ENCODE peak calls at places on chromosomes 2 and 18, in nine cellular contexts. One of them, this sample, is unnamed.

GRCh38 chr2:221337957-221338685 is 234.0 kb downstream of the EPHA4 start:
- DNase-seq in AG08396: no peak
- DNase-seq in activated CD4-positive, alpha-beta T cell treated with anti-CD3 and anti-CD28 coated beads for 4 hours: no peak
- DNase-seq in NCI-H2171: no peak
- DNase-seq in NCI-H748 treated with DMSO at 0.1 percent for 48 hours: no peak
- DNase-seq in HTR-8/SVneo: no peak
- DNase-seq in progenitor cell of endocrine pancreas: no peak
- DNase-seq in AG08395: no peak
- DNase-seq in activated CD8-positive, alpha-beta memory T cell treated with anti-CD3 and anti-CD28 coated beads, Interleukin-2, amount 50 U/mL, for 48 hours: no peak
- DNase-seq in this sample: no peak

GRCh38 chr18:58263055-58263732 is 219.2 kb downstream of the NEDD4L start:
- DNase-seq in activated CD8-positive, alpha-beta memory T cell treated with anti-CD3 and anti-CD28 coated beads, Interleukin-2, amount 50 U/mL, for 48 hours: no peak
- DNase-seq in activated CD4-positive, alpha-beta T cell treated with anti-CD3 and anti-CD28 coated beads for 4 hours: no peak
- DNase-seq in progenitor cell of endocrine pancreas: no peak
- DNase-seq in HTR-8/SVneo: peak
- DNase-seq in NCI-H748 treated with DMSO at 0.1 percent for 48 hours: no peak
- DNase-seq in AG08395: no peak
- DNase-seq in NCI-H2171: no peak
- DNase-seq in AG08396: no peak
- DNase-seq in this sample: no peak

GRCh38 chr18:63322908-63323634 is 3.5 kb upstream of the BCL2 start:
- DNase-seq in AG08395: peak
- DNase-seq in HTR-8/SVneo: no peak
- DNase-seq in AG08396: peak
- DNase-seq in NCI-H748 treated with DMSO at 0.1 percent for 48 hours: peak
- DNase-seq in progenitor cell of endocrine pancreas: peak
- DNase-seq in activated CD4-positive, alpha-beta T cell treated with anti-CD3 and anti-CD28 coated beads for 4 hours: peak
- DNase-seq in NCI-H2171: peak
- DNase-seq in activated CD8-positive, alpha-beta memory T cell treated with anti-CD3 and anti-CD28 coated beads, Interleukin-2, amount 50 U/mL, for 48 hours: no peak
- DNase-seq in this sample: peak

GRCh38 chr2:65062843-65063242 is 6.6 kb downstream of the CEP68 start:
- DNase-seq in AG08395: no peak
- DNase-seq in NCI-H2171: no peak
- DNase-seq in activated CD4-positive, alpha-beta T cell treated with anti-CD3 and anti-CD28 coated beads for 4 hours: no peak
- DNase-seq in HTR-8/SVneo: no peak
- DNase-seq in AG08396: no peak
- DNase-seq in progenitor cell of endocrine pancreas: no peak
- DNase-seq in activated CD8-positive, alpha-beta memory T cell treated with anti-CD3 and anti-CD28 coated beads, Interleukin-2, amount 50 U/mL, for 48 hours: no peak
- DNase-seq in NCI-H748 treated with DMSO at 0.1 percent for 48 hours: no peak
- DNase-seq in this sample: no peak

GRCh38 chr2:164302786-164303185 is 318.5 kb downstream of the GRB14 start:
- DNase-seq in AG08395: no peak
- DNase-seq in activated CD4-positive, alpha-beta T cell treated with anti-CD3 and anti-CD28 coated beads for 4 hours: no peak
- DNase-seq in activated CD8-positive, alpha-beta memory T cell treated with anti-CD3 and anti-CD28 coated beads, Interleukin-2, amount 50 U/mL, for 48 hours: no peak
- DNase-seq in HTR-8/SVneo: no peak
- DNase-seq in progenitor cell of endocrine pancreas: no peak
- DNase-seq in AG08396: no peak
- DNase-seq in NCI-H2171: no peak
- DNase-seq in NCI-H748 treated with DMSO at 0.1 percent for 48 hours: no peak
- DNase-seq in this sample: no peak

GRCh38 chr2:191665286-191665685 is 12.7 kb upstream of the NABP1 start:
- DNase-seq in progenitor cell of endocrine pancreas: no peak
- DNase-seq in HTR-8/SVneo: no peak
- DNase-seq in activated CD8-positive, alpha-beta memory T cell treated with anti-CD3 and anti-CD28 coated beads, Interleukin-2, amount 50 U/mL, for 48 hours: no peak
- DNase-seq in AG08395: peak
- DNase-seq in NCI-H748 treated with DMSO at 0.1 percent for 48 hours: no peak
- DNase-seq in AG08396: no peak
- DNase-seq in activated CD4-positive, alpha-beta T cell treated with anti-CD3 and anti-CD28 coated beads for 4 hours: no peak
- DNase-seq in NCI-H2171: no peak
- DNase-seq in this sample: no peak

GRCh38 chr18:50401888-50402287 is 27.0 kb downstream of the SKA1 start:
- DNase-seq in NCI-H748 treated with DMSO at 0.1 percent for 48 hours: peak
- DNase-seq in NCI-H2171: peak
- DNase-seq in AG08396: peak
- DNase-seq in activated CD8-positive, alpha-beta memory T cell treated with anti-CD3 and anti-CD28 coated beads, Interleukin-2, amount 50 U/mL, for 48 hours: peak
- DNase-seq in activated CD4-positive, alpha-beta T cell treated with anti-CD3 and anti-CD28 coated beads for 4 hours: no peak
- DNase-seq in AG08395: peak
- DNase-seq in HTR-8/SVneo: no peak
- DNase-seq in progenitor cell of endocrine pancreas: no peak
- DNase-seq in this sample: no peak

GRCh38 chr2:156340377-156340776 is 7.9 kb upstream of the NR4A2 start:
- DNase-seq in AG08395: no peak
- DNase-seq in activated CD8-positive, alpha-beta memory T cell treated with anti-CD3 and anti-CD28 coated beads, Interleukin-2, amount 50 U/mL, for 48 hours: no peak
- DNase-seq in HTR-8/SVneo: no peak
- DNase-seq in progenitor cell of endocrine pancreas: no peak
- DNase-seq in AG08396: no peak
- DNase-seq in NCI-H2171: no peak
- DNase-seq in activated CD4-positive, alpha-beta T cell treated with anti-CD3 and anti-CD28 coated beads for 4 hours: no peak
- DNase-seq in NCI-H748 treated with DMSO at 0.1 percent for 48 hours: no peak
- DNase-seq in this sample: no peak

GRCh38 chr2:6960659-6961058 is 43.4 kb downstream of the RNF144A start:
- DNase-seq in AG08395: peak
- DNase-seq in AG08396: no peak
- DNase-seq in HTR-8/SVneo: no peak
- DNase-seq in progenitor cell of endocrine pancreas: no peak
- DNase-seq in NCI-H748 treated with DMSO at 0.1 percent for 48 hours: no peak
- DNase-seq in NCI-H2171: no peak
- DNase-seq in activated CD8-positive, alpha-beta memory T cell treated with anti-CD3 and anti-CD28 coated beads, Interleukin-2, amount 50 U/mL, for 48 hours: no peak
- DNase-seq in activated CD4-positive, alpha-beta T cell treated with anti-CD3 and anti-CD28 coated beads for 4 hours: no peak
- DNase-seq in this sample: no peak

GRCh38 chr2:175631247-175631628 is 370.8 kb downstream of the LNPK start:
- DNase-seq in activated CD8-positive, alpha-beta memory T cell treated with anti-CD3 and anti-CD28 coated beads, Interleukin-2, amount 50 U/mL, for 48 hours: no peak
- DNase-seq in AG08395: no peak
- DNase-seq in NCI-H748 treated with DMSO at 0.1 percent for 48 hours: no peak
- DNase-seq in HTR-8/SVneo: no peak
- DNase-seq in NCI-H2171: no peak
- DNase-seq in activated CD4-positive, alpha-beta T cell treated with anti-CD3 and anti-CD28 coated beads for 4 hours: no peak
- DNase-seq in progenitor cell of endocrine pancreas: no peak
- DNase-seq in AG08396: no peak
- DNase-seq in this sample: peak

GRCh38 chr2:236001166-236001828 is 166.9 kb downstream of the GBX2 start:
- DNase-seq in activated CD8-positive, alpha-beta memory T cell treated with anti-CD3 and anti-CD28 coated beads, Interleukin-2, amount 50 U/mL, for 48 hours: peak
- DNase-seq in NCI-H748 treated with DMSO at 0.1 percent for 48 hours: no peak
- DNase-seq in AG08396: no peak
- DNase-seq in AG08395: no peak
- DNase-seq in progenitor cell of endocrine pancreas: no peak
- DNase-seq in HTR-8/SVneo: no peak
- DNase-seq in activated CD4-positive, alpha-beta T cell treated with anti-CD3 and anti-CD28 coated beads for 4 hours: no peak
- DNase-seq in NCI-H2171: no peak
- DNase-seq in this sample: no peak

GRCh38 chr2:101440127-101440738 is 34.7 kb downstream of the RFX8 start:
- DNase-seq in NCI-H2171: no peak
- DNase-seq in activated CD4-positive, alpha-beta T cell treated with anti-CD3 and anti-CD28 coated beads for 4 hours: no peak
- DNase-seq in progenitor cell of endocrine pancreas: no peak
- DNase-seq in NCI-H748 treated with DMSO at 0.1 percent for 48 hours: no peak
- DNase-seq in AG08395: no peak
- DNase-seq in activated CD8-positive, alpha-beta memory T cell treated with anti-CD3 and anti-CD28 coated beads, Interleukin-2, amount 50 U/mL, for 48 hours: no peak
- DNase-seq in AG08396: no peak
- DNase-seq in HTR-8/SVneo: no peak
- DNase-seq in this sample: no peak

GRCh38 chr18:49277395-49278036 is 182.9 kb downstream of the DYM start:
- DNase-seq in HTR-8/SVneo: no peak
- DNase-seq in NCI-H748 treated with DMSO at 0.1 percent for 48 hours: no peak
- DNase-seq in AG08395: peak
- DNase-seq in progenitor cell of endocrine pancreas: no peak
- DNase-seq in activated CD8-positive, alpha-beta memory T cell treated with anti-CD3 and anti-CD28 coated beads, Interleukin-2, amount 50 U/mL, for 48 hours: no peak
- DNase-seq in AG08396: peak
- DNase-seq in activated CD4-positive, alpha-beta T cell treated with anti-CD3 and anti-CD28 coated beads for 4 hours: no peak
- DNase-seq in NCI-H2171: no peak
- DNase-seq in this sample: no peak

GRCh38 chr18:22253676-22254075 is 84.3 kb downstream of the GATA6 start:
- DNase-seq in progenitor cell of endocrine pancreas: no peak
- DNase-seq in AG08395: no peak
- DNase-seq in NCI-H2171: no peak
- DNase-seq in activated CD4-positive, alpha-beta T cell treated with anti-CD3 and anti-CD28 coated beads for 4 hours: no peak
- DNase-seq in NCI-H748 treated with DMSO at 0.1 percent for 48 hours: no peak
- DNase-seq in activated CD8-positive, alpha-beta memory T cell treated with anti-CD3 and anti-CD28 coated beads, Interleukin-2, amount 50 U/mL, for 48 hours: no peak
- DNase-seq in HTR-8/SVneo: no peak
- DNase-seq in AG08396: no peak
- DNase-seq in this sample: no peak

GRCh38 chr2:176110975-176111663 is 4.0 kb downstream of the HOXD11 start:
- DNase-seq in AG08395: peak
- DNase-seq in activated CD8-positive, alpha-beta memory T cell treated with anti-CD3 and anti-CD28 coated beads, Interleukin-2, amount 50 U/mL, for 48 hours: no peak
- DNase-seq in AG08396: peak
- DNase-seq in NCI-H2171: peak
- DNase-seq in activated CD4-positive, alpha-beta T cell treated with anti-CD3 and anti-CD28 coated beads for 4 hours: no peak
- DNase-seq in HTR-8/SVneo: peak
- DNase-seq in NCI-H748 treated with DMSO at 0.1 percent for 48 hours: peak
- DNase-seq in progenitor cell of endocrine pancreas: no peak
- DNase-seq in this sample: no peak

GRCh38 chr2:16105664-16106281 is 165.4 kb downstream of the MYCN start:
- DNase-seq in NCI-H748 treated with DMSO at 0.1 percent for 48 hours: peak
- DNase-seq in AG08395: no peak
- DNase-seq in progenitor cell of endocrine pancreas: no peak
- DNase-seq in NCI-H2171: no peak
- DNase-seq in AG08396: no peak
- DNase-seq in activated CD8-positive, alpha-beta memory T cell treated with anti-CD3 and anti-CD28 coated beads, Interleukin-2, amount 50 U/mL, for 48 hours: no peak
- DNase-seq in activated CD4-positive, alpha-beta T cell treated with anti-CD3 and anti-CD28 coated beads for 4 hours: no peak
- DNase-seq in HTR-8/SVneo: no peak
- DNase-seq in this sample: no peak

GRCh38 chr2:207239222-207239674 is 73.5 kb upstream of the KLF7 start:
- DNase-seq in activated CD4-positive, alpha-beta T cell treated with anti-CD3 and anti-CD28 coated beads for 4 hours: peak
- DNase-seq in HTR-8/SVneo: peak
- DNase-seq in AG08396: peak
- DNase-seq in progenitor cell of endocrine pancreas: no peak
- DNase-seq in NCI-H2171: no peak
- DNase-seq in AG08395: peak
- DNase-seq in NCI-H748 treated with DMSO at 0.1 percent for 48 hours: no peak
- DNase-seq in activated CD8-positive, alpha-beta memory T cell treated with anti-CD3 and anti-CD28 coated beads, Interleukin-2, amount 50 U/mL, for 48 hours: no peak
- DNase-seq in this sample: peak

GRCh38 chr2:118185210-118186109 is 97.2 kb downstream of the INSIG2 start:
- DNase-seq in activated CD4-positive, alpha-beta T cell treated with anti-CD3 and anti-CD28 coated beads for 4 hours: peak
- DNase-seq in HTR-8/SVneo: peak
- DNase-seq in AG08396: peak
- DNase-seq in activated CD8-positive, alpha-beta memory T cell treated with anti-CD3 and anti-CD28 coated beads, Interleukin-2, amount 50 U/mL, for 48 hours: peak
- DNase-seq in progenitor cell of endocrine pancreas: peak
- DNase-seq in NCI-H2171: peak
- DNase-seq in AG08395: peak
- DNase-seq in NCI-H748 treated with DMSO at 0.1 percent for 48 hours: peak
- DNase-seq in this sample: peak

GRCh38 chr2:53098323-53099073 is 669.1 kb upstream of the CHAC2 start:
- DNase-seq in progenitor cell of endocrine pancreas: no peak
- DNase-seq in HTR-8/SVneo: no peak
- DNase-seq in AG08395: no peak
- DNase-seq in NCI-H748 treated with DMSO at 0.1 percent for 48 hours: no peak
- DNase-seq in AG08396: no peak
- DNase-seq in activated CD8-positive, alpha-beta memory T cell treated with anti-CD3 and anti-CD28 coated beads, Interleukin-2, amount 50 U/mL, for 48 hours: no peak
- DNase-seq in NCI-H2171: no peak
- DNase-seq in activated CD4-positive, alpha-beta T cell treated with anti-CD3 and anti-CD28 coated beads for 4 hours: no peak
- DNase-seq in this sample: no peak

GRCh38 chr2:151326532-151326931 is 30.9 kb upstream of the TNFAIP6 start:
- DNase-seq in NCI-H2171: no peak
- DNase-seq in activated CD8-positive, alpha-beta memory T cell treated with anti-CD3 and anti-CD28 coated beads, Interleukin-2, amount 50 U/mL, for 48 hours: no peak
- DNase-seq in AG08396: no peak
- DNase-seq in AG08395: no peak
- DNase-seq in activated CD4-positive, alpha-beta T cell treated with anti-CD3 and anti-CD28 coated beads for 4 hours: no peak
- DNase-seq in NCI-H748 treated with DMSO at 0.1 percent for 48 hours: no peak
- DNase-seq in progenitor cell of endocrine pancreas: no peak
- DNase-seq in HTR-8/SVneo: no peak
- DNase-seq in this sample: no peak

GRCh38 chr2:198273670-198274069 is 469.3 kb downstream of the PLCL1 start:
- DNase-seq in progenitor cell of endocrine pancreas: no peak
- DNase-seq in HTR-8/SVneo: no peak
- DNase-seq in NCI-H748 treated with DMSO at 0.1 percent for 48 hours: no peak
- DNase-seq in AG08395: peak
- DNase-seq in activated CD8-positive, alpha-beta memory T cell treated with anti-CD3 and anti-CD28 coated beads, Interleukin-2, amount 50 U/mL, for 48 hours: no peak
- DNase-seq in AG08396: no peak
- DNase-seq in NCI-H2171: no peak
- DNase-seq in activated CD4-positive, alpha-beta T cell treated with anti-CD3 and anti-CD28 coated beads for 4 hours: no peak
- DNase-seq in this sample: no peak

GRCh38 chr2:74585406-74586182 is 31.1 kb downstream of the DOK1 start:
- DNase-seq in HTR-8/SVneo: no peak
- DNase-seq in NCI-H2171: no peak
- DNase-seq in NCI-H748 treated with DMSO at 0.1 percent for 48 hours: no peak
- DNase-seq in progenitor cell of endocrine pancreas: no peak
- DNase-seq in AG08396: no peak
- DNase-seq in activated CD4-positive, alpha-beta T cell treated with anti-CD3 and anti-CD28 coated beads for 4 hours: peak
- DNase-seq in activated CD8-positive, alpha-beta memory T cell treated with anti-CD3 and anti-CD28 coated beads, Interleukin-2, amount 50 U/mL, for 48 hours: no peak
- DNase-seq in AG08395: no peak
- DNase-seq in this sample: no peak

GRCh38 chr2:120344991-120345975 is 653 bp upstream of the INHBB start:
- DNase-seq in AG08396: peak
- DNase-seq in NCI-H748 treated with DMSO at 0.1 percent for 48 hours: no peak
- DNase-seq in NCI-H2171: peak
- DNase-seq in activated CD4-positive, alpha-beta T cell treated with anti-CD3 and anti-CD28 coated beads for 4 hours: no peak
- DNase-seq in activated CD8-positive, alpha-beta memory T cell treated with anti-CD3 and anti-CD28 coated beads, Interleukin-2, amount 50 U/mL, for 48 hours: peak
- DNase-seq in HTR-8/SVneo: no peak
- DNase-seq in progenitor cell of endocrine pancreas: no peak
- DNase-seq in AG08395: peak
- DNase-seq in this sample: no peak

GRCh38 chr18:8609711-8610441 is 639 bp downstream of the RAB12 start:
- DNase-seq in AG08396: no peak
- DNase-seq in HTR-8/SVneo: no peak
- DNase-seq in NCI-H2171: no peak
- DNase-seq in AG08395: no peak
- DNase-seq in NCI-H748 treated with DMSO at 0.1 percent for 48 hours: no peak
- DNase-seq in activated CD8-positive, alpha-beta memory T cell treated with anti-CD3 and anti-CD28 coated beads, Interleukin-2, amount 50 U/mL, for 48 hours: peak
- DNase-seq in progenitor cell of endocrine pancreas: no peak
- DNase-seq in activated CD4-positive, alpha-beta T cell treated with anti-CD3 and anti-CD28 coated beads for 4 hours: peak
- DNase-seq in this sample: no peak

GRCh38 chr2:130389783-130390182 is 33.9 kb downstream of the PTPN18 start:
- DNase-seq in NCI-H748 treated with DMSO at 0.1 percent for 48 hours: no peak
- DNase-seq in activated CD8-positive, alpha-beta memory T cell treated with anti-CD3 and anti-CD28 coated beads, Interleukin-2, amount 50 U/mL, for 48 hours: no peak
- DNase-seq in progenitor cell of endocrine pancreas: no peak
- DNase-seq in AG08395: no peak
- DNase-seq in AG08396: no peak
- DNase-seq in HTR-8/SVneo: no peak
- DNase-seq in NCI-H2171: no peak
- DNase-seq in activated CD4-positive, alpha-beta T cell treated with anti-CD3 and anti-CD28 coated beads for 4 hours: no peak
- DNase-seq in this sample: no peak

GRCh38 chr2:95260028-95261023 is 13.9 kb upstream of the PROM2 start:
- DNase-seq in activated CD8-positive, alpha-beta memory T cell treated with anti-CD3 and anti-CD28 coated beads, Interleukin-2, amount 50 U/mL, for 48 hours: no peak
- DNase-seq in AG08396: no peak
- DNase-seq in progenitor cell of endocrine pancreas: no peak
- DNase-seq in activated CD4-positive, alpha-beta T cell treated with anti-CD3 and anti-CD28 coated beads for 4 hours: no peak
- DNase-seq in AG08395: peak
- DNase-seq in HTR-8/SVneo: no peak
- DNase-seq in NCI-H2171: peak
- DNase-seq in NCI-H748 treated with DMSO at 0.1 percent for 48 hours: no peak
- DNase-seq in this sample: no peak

GRCh38 chr2:232838406-232838874 is 31.6 kb upstream of the SNORC start:
- DNase-seq in activated CD8-positive, alpha-beta memory T cell treated with anti-CD3 and anti-CD28 coated beads, Interleukin-2, amount 50 U/mL, for 48 hours: peak
- DNase-seq in progenitor cell of endocrine pancreas: no peak
- DNase-seq in NCI-H2171: no peak
- DNase-seq in NCI-H748 treated with DMSO at 0.1 percent for 48 hours: no peak
- DNase-seq in HTR-8/SVneo: no peak
- DNase-seq in AG08396: no peak
- DNase-seq in AG08395: no peak
- DNase-seq in activated CD4-positive, alpha-beta T cell treated with anti-CD3 and anti-CD28 coated beads for 4 hours: peak
- DNase-seq in this sample: no peak

GRCh38 chr2:60818272-60818671 is 62.2 kb downstream of the PAPOLG start:
- DNase-seq in activated CD4-positive, alpha-beta T cell treated with anti-CD3 and anti-CD28 coated beads for 4 hours: peak
- DNase-seq in AG08396: no peak
- DNase-seq in AG08395: no peak
- DNase-seq in NCI-H2171: no peak
- DNase-seq in NCI-H748 treated with DMSO at 0.1 percent for 48 hours: no peak
- DNase-seq in activated CD8-positive, alpha-beta memory T cell treated with anti-CD3 and anti-CD28 coated beads, Interleukin-2, amount 50 U/mL, for 48 hours: peak
- DNase-seq in HTR-8/SVneo: no peak
- DNase-seq in progenitor cell of endocrine pancreas: no peak
- DNase-seq in this sample: no peak

GRCh38 chr2:19021721-19022120 is 336.7 kb downstream of the OSR1 start:
- DNase-seq in AG08396: peak
- DNase-seq in NCI-H2171: no peak
- DNase-seq in HTR-8/SVneo: no peak
- DNase-seq in activated CD4-positive, alpha-beta T cell treated with anti-CD3 and anti-CD28 coated beads for 4 hours: no peak
- DNase-seq in NCI-H748 treated with DMSO at 0.1 percent for 48 hours: no peak
- DNase-seq in progenitor cell of endocrine pancreas: no peak
- DNase-seq in AG08395: peak
- DNase-seq in activated CD8-positive, alpha-beta memory T cell treated with anti-CD3 and anti-CD28 coated beads, Interleukin-2, amount 50 U/mL, for 48 hours: no peak
- DNase-seq in this sample: peak

GRCh38 chr2:136057023-136057801 is 60.7 kb downstream of the CXCR4 start:
- DNase-seq in NCI-H748 treated with DMSO at 0.1 percent for 48 hours: no peak
- DNase-seq in AG08396: no peak
- DNase-seq in progenitor cell of endocrine pancreas: no peak
- DNase-seq in activated CD4-positive, alpha-beta T cell treated with anti-CD3 and anti-CD28 coated beads for 4 hours: peak
- DNase-seq in NCI-H2171: no peak
- DNase-seq in activated CD8-positive, alpha-beta memory T cell treated with anti-CD3 and anti-CD28 coated beads, Interleukin-2, amount 50 U/mL, for 48 hours: peak
- DNase-seq in HTR-8/SVneo: no peak
- DNase-seq in AG08395: no peak
- DNase-seq in this sample: no peak

GRCh38 chr18:50158866-50159653 is 35.9 kb downstream of the MYO5B start:
- DNase-seq in AG08396: no peak
- DNase-seq in HTR-8/SVneo: no peak
- DNase-seq in activated CD8-positive, alpha-beta memory T cell treated with anti-CD3 and anti-CD28 coated beads, Interleukin-2, amount 50 U/mL, for 48 hours: no peak
- DNase-seq in NCI-H748 treated with DMSO at 0.1 percent for 48 hours: peak
- DNase-seq in progenitor cell of endocrine pancreas: peak
- DNase-seq in activated CD4-positive, alpha-beta T cell treated with anti-CD3 and anti-CD28 coated beads for 4 hours: no peak
- DNase-seq in NCI-H2171: no peak
- DNase-seq in AG08395: no peak
- DNase-seq in this sample: no peak

This sample was measured in amniotic stem cell.